ENCODE peak calls at places on chromosome 15, in eight cellular contexts. One of them, this sample, is unnamed.

GRCh38 chr15:59300618-59301139 is 72.0 kb downstream of the MYO1E start:
- DNase-seq in lower leg skin: no peak
- DNase-seq in cardiac fibroblast: peak; percentile 49
- DNase-seq in astrocyte of the spinal cord: no peak
- DNase-seq in IMR-90: no peak
- DNase-seq in cardiac muscle cell: no peak
- DNase-seq in epithelial cell of esophagus: peak; percentile 46
- DNase-seq in AG09309: no peak
- DNase-seq in this sample: no peak

GRCh38 chr15:63834500-63835210 is 907 bp upstream of the HERC1 start:
- DNase-seq in astrocyte of the spinal cord: no peak
- DNase-seq in epithelial cell of esophagus: no peak
- DNase-seq in cardiac muscle cell: no peak
- DNase-seq in AG09309: no peak
- DNase-seq in lower leg skin: no peak
- DNase-seq in cardiac fibroblast: no peak
- DNase-seq in IMR-90: no peak
- DNase-seq in this sample: no peak

GRCh38 chr15:71011503-71012155 is 103.6 kb upstream of the THSD4 start:
- DNase-seq in epithelial cell of esophagus: peak; percentile 68
- DNase-seq in lower leg skin: peak; percentile 21
- DNase-seq in cardiac fibroblast: peak; percentile 84
- DNase-seq in cardiac muscle cell: peak; percentile 46
- DNase-seq in AG09309: peak; percentile 46
- DNase-seq in astrocyte of the spinal cord: peak; percentile 66
- DNase-seq in IMR-90: peak; percentile 84
- DNase-seq in this sample: no peak

GRCh38 chr15:101499863-101500713 is 10.6 kb upstream of the PCSK6 start:
- DNase-seq in cardiac fibroblast: no peak
- DNase-seq in cardiac muscle cell: no peak
- DNase-seq in lower leg skin: peak; percentile 59
- DNase-seq in astrocyte of the spinal cord: no peak
- DNase-seq in epithelial cell of esophagus: no peak
- DNase-seq in IMR-90: no peak
- DNase-seq in AG09309: no peak
- DNase-seq in this sample: no peak

GRCh38 chr15:42919794-42920280 is 741 bp downstream of the TTBK2 start:
- DNase-seq in cardiac muscle cell: peak; percentile 53
- DNase-seq in astrocyte of the spinal cord: peak; percentile 23
- DNase-seq in IMR-90: peak; percentile 25
- DNase-seq in epithelial cell of esophagus: peak; percentile 66
- DNase-seq in AG09309: no peak
- DNase-seq in lower leg skin: peak; percentile 35
- DNase-seq in cardiac fibroblast: peak; percentile 41
- DNase-seq in this sample: no peak

GRCh38 chr15:74317820-74318375 is 49.5 kb downstream of the CYP11A1 start:
- DNase-seq in IMR-90: peak; percentile 87
- DNase-seq in epithelial cell of esophagus: no peak
- DNase-seq in astrocyte of the spinal cord: peak; percentile 95
- DNase-seq in cardiac fibroblast: peak; percentile 97
- DNase-seq in AG09309: peak; percentile 62
- DNase-seq in lower leg skin: peak; percentile 59
- DNase-seq in cardiac muscle cell: no peak
- DNase-seq in this sample: no peak

GRCh38 chr15:48507416-48508065 is 138.0 kb downstream of the FBN1 start:
- DNase-seq in astrocyte of the spinal cord: peak; percentile 72
- DNase-seq in cardiac muscle cell: peak; percentile 59
- DNase-seq in lower leg skin: no peak
- DNase-seq in epithelial cell of esophagus: peak; percentile 70
- DNase-seq in AG09309: no peak
- DNase-seq in cardiac fibroblast: peak; percentile 81
- DNase-seq in IMR-90: peak; percentile 60
- DNase-seq in this sample: peak; percentile 12

GRCh38 chr15:76286231-76286879 is 24.9 kb downstream of the ETFA start:
- DNase-seq in IMR-90: peak; percentile 7
- DNase-seq in AG09309: no peak
- DNase-seq in lower leg skin: no peak
- DNase-seq in astrocyte of the spinal cord: no peak
- DNase-seq in cardiac fibroblast: peak; percentile 5
- DNase-seq in cardiac muscle cell: no peak
- DNase-seq in epithelial cell of esophagus: no peak
- DNase-seq in this sample: no peak

GRCh38 chr15:75309711-75310110 is 26.2 kb upstream of the COMMD4 start:
- DNase-seq in astrocyte of the spinal cord: no peak
- DNase-seq in AG09309: no peak
- DNase-seq in IMR-90: no peak
- DNase-seq in epithelial cell of esophagus: no peak
- DNase-seq in cardiac muscle cell: no peak
- DNase-seq in lower leg skin: no peak
- DNase-seq in cardiac fibroblast: peak; percentile 10
- DNase-seq in this sample: no peak

GRCh38 chr15:60228096-60228495 is 169.7 kb downstream of the ANXA2 start:
- DNase-seq in cardiac fibroblast: no peak
- DNase-seq in epithelial cell of esophagus: no peak
- DNase-seq in lower leg skin: no peak
- DNase-seq in astrocyte of the spinal cord: no peak
- DNase-seq in cardiac muscle cell: peak; percentile 33
- DNase-seq in AG09309: no peak
- DNase-seq in IMR-90: no peak
- DNase-seq in this sample: no peak

GRCh38 chr15:68729789-68730201 is 90.9 kb downstream of the ANP32A start:
- DNase-seq in cardiac muscle cell: no peak
- DNase-seq in lower leg skin: no peak
- DNase-seq in astrocyte of the spinal cord: peak; percentile 22
- DNase-seq in cardiac fibroblast: peak; percentile 32
- DNase-seq in epithelial cell of esophagus: no peak
- DNase-seq in IMR-90: peak; percentile 33
- DNase-seq in AG09309: no peak
- DNase-seq in this sample: peak; percentile 27

GRCh38 chr15:41503669-41504010 is 10.0 kb downstream of the ITPKA start:
- DNase-seq in cardiac fibroblast: no peak
- DNase-seq in AG09309: no peak
- DNase-seq in lower leg skin: no peak
- DNase-seq in cardiac muscle cell: no peak
- DNase-seq in epithelial cell of esophagus: peak; percentile 50
- DNase-seq in IMR-90: no peak
- DNase-seq in astrocyte of the spinal cord: no peak
- DNase-seq in this sample: no peak

GRCh38 chr15:41504751-41505492 is 8.7 kb downstream of the LTK start:
- DNase-seq in IMR-90: no peak
- DNase-seq in lower leg skin: no peak
- DNase-seq in cardiac fibroblast: no peak
- DNase-seq in cardiac muscle cell: no peak
- DNase-seq in epithelial cell of esophagus: no peak
- DNase-seq in AG09309: no peak
- DNase-seq in astrocyte of the spinal cord: no peak
- DNase-seq in this sample: no peak

GRCh38 chr15:41501191-41501917 is 7.7 kb downstream of the ITPKA start:
- DNase-seq in AG09309: no peak
- DNase-seq in cardiac fibroblast: no peak
- DNase-seq in IMR-90: peak; percentile 44
- DNase-seq in lower leg skin: no peak
- DNase-seq in cardiac muscle cell: peak; percentile 47
- DNase-seq in epithelial cell of esophagus: peak; percentile 37
- DNase-seq in astrocyte of the spinal cord: no peak
- DNase-seq in this sample: no peak

GRCh38 chr15:41501961-41502786 is 8.5 kb downstream of the ITPKA start:
- DNase-seq in astrocyte of the spinal cord: no peak
- DNase-seq in lower leg skin: no peak
- DNase-seq in AG09309: no peak
- DNase-seq in cardiac fibroblast: no peak
- DNase-seq in epithelial cell of esophagus: no peak
- DNase-seq in IMR-90: no peak
- DNase-seq in cardiac muscle cell: peak; percentile 15
- DNase-seq in this sample: no peak

DNA sequence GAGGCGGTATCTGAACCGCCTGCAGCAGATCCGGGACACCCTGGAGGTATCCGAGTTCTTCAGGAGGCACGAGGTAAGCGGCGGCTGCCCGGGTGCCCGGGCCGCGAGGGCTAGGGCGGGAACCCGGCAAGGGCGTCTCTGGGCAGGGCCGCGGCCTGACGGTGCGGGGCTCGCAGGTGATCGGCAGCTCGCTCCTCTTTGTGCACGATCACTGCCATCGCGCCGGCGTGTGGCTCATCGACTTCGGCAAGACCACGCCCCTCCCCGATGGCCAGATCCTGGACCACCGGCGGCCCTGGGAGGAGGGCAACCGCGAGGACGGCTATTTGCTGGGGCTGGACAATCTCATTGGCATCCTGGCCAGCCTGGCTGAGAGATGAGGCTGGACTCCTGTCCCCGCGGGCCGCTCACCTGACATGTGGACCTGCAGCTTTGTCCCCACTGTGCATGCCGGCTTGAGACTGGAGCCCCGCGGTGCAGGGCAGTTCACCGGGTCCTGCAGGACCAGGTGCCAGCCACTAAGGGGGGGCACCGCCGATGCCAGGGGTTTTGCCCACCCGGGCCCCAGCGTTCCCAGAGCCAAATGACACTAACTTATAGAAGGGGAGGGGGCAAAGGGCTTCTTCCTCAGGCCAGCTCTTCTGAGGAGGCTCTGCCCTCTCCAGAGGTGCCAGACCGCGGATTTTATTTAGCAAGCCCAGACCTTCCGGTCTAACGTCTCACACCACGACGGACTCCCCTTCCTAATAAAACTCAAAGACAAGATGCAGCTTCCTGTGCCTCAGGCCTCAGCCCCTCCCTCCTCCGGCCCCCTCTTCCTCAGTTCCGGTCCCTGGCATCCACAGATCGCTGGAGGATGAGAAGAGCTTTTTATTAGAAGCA is 9.4 kb downstream of the ITPKA start:
- DNase-seq in epithelial cell of esophagus: no peak
- DNase-seq in cardiac fibroblast: no peak
- DNase-seq in AG09309: no peak
- DNase-seq in cardiac muscle cell: no peak
- DNase-seq in lower leg skin: no peak
- DNase-seq in astrocyte of the spinal cord: no peak
- DNase-seq in IMR-90: no peak
- DNase-seq in this sample: no peak
- H3K4me3 ChIP-seq in epithelial cell of esophagus: no peak overlapping the region
- H3K4me3 ChIP-seq in cardiac fibroblast: no peak overlapping the region
- H3K4me3 ChIP-seq in AG09309: no peak overlapping the region
- H3K4me3 ChIP-seq in cardiac muscle cell: no peak overlapping the region
- H3K4me3 ChIP-seq in lower leg skin: no peak overlapping the region
- H3K4me3 ChIP-seq in astrocyte of the spinal cord: no peak overlapping the region
- H3K4me3 ChIP-seq in IMR-90: no peak overlapping the region
- H3K4me3 ChIP-seq in this sample: no peak overlapping the region

GRCh38 chr15:33994005-33994615 is 25.8 kb downstream of the CHRM5 start:
- DNase-seq in lower leg skin: no peak
- DNase-seq in astrocyte of the spinal cord: peak; percentile 44
- DNase-seq in IMR-90: peak; percentile 51
- DNase-seq in cardiac fibroblast: peak; percentile 51
- DNase-seq in cardiac muscle cell: peak; percentile 28
- DNase-seq in epithelial cell of esophagus: peak; percentile 59
- DNase-seq in AG09309: no peak
- DNase-seq in this sample: no peak
- TF ChIP-seq CTCF in lower leg skin: no peak
- TF ChIP-seq CTCF in astrocyte of the spinal cord: peak; percentile 71
- TF ChIP-seq CTCF in IMR-90: peak; percentile 60
- TF ChIP-seq CTCF in cardiac fibroblast: peak; percentile 59
- TF ChIP-seq CTCF in cardiac muscle cell: peak; percentile 55
- TF ChIP-seq CTCF in epithelial cell of esophagus: peak; percentile 66
- TF ChIP-seq CTCF in AG09309: peak; percentile 58
- TF ChIP-seq CTCF in this sample: peak; percentile 63

GRCh38 chr15:62644874-62645755 is 397.4 kb upstream of the TPM1 start:
- DNase-seq in lower leg skin: no peak
- DNase-seq in AG09309: no peak
- DNase-seq in cardiac muscle cell: no peak
- DNase-seq in cardiac fibroblast: no peak
- DNase-seq in IMR-90: peak; percentile 24
- DNase-seq in astrocyte of the spinal cord: peak; percentile 17
- DNase-seq in epithelial cell of esophagus: no peak
- DNase-seq in this sample: no peak

GRCh38 chr15:62641782-62642181 is 400.8 kb upstream of the TPM1 start:
- DNase-seq in lower leg skin: no peak
- DNase-seq in cardiac fibroblast: no peak
- DNase-seq in AG09309: no peak
- DNase-seq in epithelial cell of esophagus: no peak
- DNase-seq in IMR-90: no peak
- DNase-seq in astrocyte of the spinal cord: no peak
- DNase-seq in cardiac muscle cell: no peak
- DNase-seq in this sample: no peak

GRCh38 chr15:62643571-62643970 is 399.0 kb upstream of the TPM1 start:
- DNase-seq in epithelial cell of esophagus: no peak
- DNase-seq in AG09309: no peak
- DNase-seq in lower leg skin: no peak
- DNase-seq in IMR-90: no peak
- DNase-seq in cardiac fibroblast: no peak
- DNase-seq in astrocyte of the spinal cord: no peak
- DNase-seq in cardiac muscle cell: no peak
- DNase-seq in this sample: no peak

GRCh38 chr15:62647195-62647865 is 395.2 kb upstream of the TPM1 start:
- DNase-seq in IMR-90: peak; percentile 68
- DNase-seq in epithelial cell of esophagus: peak; percentile 79
- DNase-seq in astrocyte of the spinal cord: peak; percentile 75
- DNase-seq in cardiac muscle cell: no peak
- DNase-seq in cardiac fibroblast: peak; percentile 55
- DNase-seq in lower leg skin: peak; percentile 43
- DNase-seq in AG09309: no peak
- DNase-seq in this sample: peak; percentile 78

GRCh38 chr15:62644216-62644873 is 398.2 kb upstream of the TPM1 start:
- DNase-seq in lower leg skin: no peak
- DNase-seq in AG09309: no peak
- DNase-seq in cardiac fibroblast: no peak
- DNase-seq in IMR-90: no peak
- DNase-seq in epithelial cell of esophagus: no peak
- DNase-seq in cardiac muscle cell: no peak
- DNase-seq in astrocyte of the spinal cord: no peak
- DNase-seq in this sample: no peak
- H3K4me3 ChIP-seq in lower leg skin: no peak overlapping the region
- H3K4me3 ChIP-seq in AG09309: no peak overlapping the region
- H3K4me3 ChIP-seq in cardiac fibroblast: no peak overlapping the region
- H3K4me3 ChIP-seq in IMR-90: no peak overlapping the region
- H3K4me3 ChIP-seq in epithelial cell of esophagus: no peak overlapping the region
- H3K4me3 ChIP-seq in cardiac muscle cell: no peak overlapping the region
- H3K4me3 ChIP-seq in astrocyte of the spinal cord: no peak overlapping the region
- H3K4me3 ChIP-seq in this sample: no peak overlapping the region

GRCh38 chr15:79657722-79658121 is 225.6 kb downstream of the MINAR1 start:
- DNase-seq in lower leg skin: no peak
- DNase-seq in cardiac fibroblast: no peak
- DNase-seq in AG09309: no peak
- DNase-seq in epithelial cell of esophagus: no peak
- DNase-seq in cardiac muscle cell: no peak
- DNase-seq in IMR-90: no peak
- DNase-seq in astrocyte of the spinal cord: no peak
- DNase-seq in this sample: no peak

GRCh38 chr15:79656151-79656797 is 224.1 kb downstream of the MINAR1 start:
- DNase-seq in cardiac fibroblast: no peak
- DNase-seq in IMR-90: no peak
- DNase-seq in cardiac muscle cell: no peak
- DNase-seq in astrocyte of the spinal cord: no peak
- DNase-seq in lower leg skin: no peak
- DNase-seq in AG09309: no peak
- DNase-seq in epithelial cell of esophagus: no peak
- DNase-seq in this sample: no peak

DNA sequence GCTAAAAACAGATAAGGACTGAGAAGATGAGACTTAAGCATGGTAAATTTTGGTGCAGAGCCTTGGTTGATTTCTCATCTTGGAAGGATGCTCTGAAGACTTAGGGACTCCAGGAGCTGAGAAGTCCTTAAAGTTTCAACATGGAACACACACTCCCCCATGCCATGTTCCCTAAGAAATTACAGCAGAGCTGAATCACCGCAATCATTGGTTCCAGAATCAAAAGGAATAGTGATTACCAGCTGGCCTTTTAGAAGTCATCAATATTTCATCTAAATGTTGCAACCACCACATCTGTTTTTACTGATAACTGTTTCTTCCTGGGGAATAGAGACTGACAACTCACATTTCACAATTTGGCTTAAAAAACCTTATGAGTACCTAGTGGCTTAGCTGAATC is 229.3 kb downstream of the MINAR1 start:
- DNase-seq in lower leg skin: no peak
- DNase-seq in IMR-90: no peak
- DNase-seq in cardiac fibroblast: no peak
- DNase-seq in astrocyte of the spinal cord: no peak
- DNase-seq in AG09309: no peak
- DNase-seq in epithelial cell of esophagus: no peak
- DNase-seq in cardiac muscle cell: no peak
- DNase-seq in this sample: no peak
- TF ChIP-seq CTCF in lower leg skin: no peak
- TF ChIP-seq CTCF in IMR-90: no peak
- TF ChIP-seq CTCF in cardiac fibroblast: no peak
- TF ChIP-seq CTCF in astrocyte of the spinal cord: no peak
- TF ChIP-seq CTCF in AG09309: no peak
- TF ChIP-seq CTCF in epithelial cell of esophagus: no peak
- TF ChIP-seq CTCF in cardiac muscle cell: no peak
- TF ChIP-seq CTCF in this sample: no peak